ENCODE peak calls at places on chromosome 11, in ten cellular contexts. Y, T, M, B, J, P, Z, L, R and V are unnamed samples.
A peak's percentile ranks its signal among the peaks of the same experiment; 100 is the strongest.

GRCh38 chr11:83815736-83816135 is 529.6 kb upstream of the CCDC90B start:
- DNase-seq in Z (no peak), L (no peak), P (no peak), M (no peak), T (peak; percentile 3), B (no peak), R (no peak), J (no peak), Y (no peak), V (peak; percentile 9)

GRCh38 chr11:132977241-132977640 is 555.1 kb downstream of the OPCML start:
- DNase-seq in Y (no peak), R (no peak), Z (no peak), J (no peak), L (no peak), P (no peak), B (no peak), M (no peak), T (no peak), V (no peak)

GRCh38 chr11:94400839-94401772 is at the start of gene GPR83:
- DNase-seq in Z (peak; percentile 17), M (no peak), J (no peak), B (no peak), L (no peak), R (no peak), T (peak; percentile 24), P (no peak), Y (no peak), V (peak; percentile 18)

GRCh38 chr11:116930586-116930985 is 93.2 kb upstream of the APOA1 start:
- DNase-seq in Z (no peak), P (no peak), M (no peak), T (no peak), J (no peak), L (no peak), B (no peak), Y (no peak), R (no peak), V (no peak)

GRCh38 chr11:117570701-117571100 is 226.3 kb downstream of the DSCAML1 start:
- DNase-seq in Y (no peak), R (no peak), B (peak; percentile 64), Z (no peak), J (no peak), M (no peak), T (no peak), P (no peak), L (no peak), V (no peak)

GRCh38 chr11:44028401-44028800 is 19.4 kb upstream of the ACCSL start:
- DNase-seq in L (no peak), P (no peak), J (no peak), Z (no peak), Y (peak; percentile 47), T (no peak), R (no peak), M (no peak), B (no peak), V (no peak)

GRCh38 chr11:118887219-118887618 is 3.5 kb downstream of the CXCR5 start:
- DNase-seq in J (no peak), Y (no peak), M (no peak), B (no peak), R (no peak), Z (no peak), L (no peak), T (no peak), P (no peak), V (no peak)

GRCh38 chr11:121270286-121270685 is 22.3 kb upstream of the SC5D start:
- DNase-seq in M (no peak), P (no peak), R (no peak), L (no peak), Y (no peak), B (no peak), Z (no peak), T (no peak), J (no peak), V (no peak)

GRCh38 chr11:89421718-89422117 is 69.5 kb downstream of the NOX4 start:
- DNase-seq in L (no peak), R (no peak), B (no peak), T (no peak), J (no peak), Z (no peak), M (no peak), Y (no peak), P (no peak), V (no peak)

GRCh38 chr11:123233280-123233977 is 38.4 kb upstream of the CLMP start:
- DNase-seq in M (no peak), J (peak; percentile 54), Z (no peak), B (no peak), T (no peak), Y (no peak), R (no peak), L (no peak), P (no peak), V (no peak)

GRCh38 chr11:97948793-97949192 is 1072.0 kb upstream of the CNTN5 start:
- DNase-seq in B (no peak), M (no peak), T (no peak), Z (no peak), J (no peak), L (no peak), Y (no peak), R (no peak), P (no peak), V (no peak)

GRCh38 chr11:75103380-75104026 is 6.8 kb upstream of the OR2AT4 start:
- DNase-seq in Z (no peak), L (no peak), T (peak; percentile 68), Y (no peak), B (no peak), M (no peak), P (peak; percentile 73), R (peak; percentile 33), J (no peak), V (no peak)

GRCh38 chr11:119351232-119351631 is 4.7 kb upstream of the MFRP start:
- DNase-seq in Z (no peak), P (no peak), R (no peak), J (no peak), Y (no peak), M (no peak), L (no peak), T (no peak), B (no peak), V (no peak)

GRCh38 chr11:88555018-88555828 is 217.7 kb upstream of the CTSC start:
- DNase-seq in J (no peak), B (no peak), L (no peak), M (peak; percentile 6), Y (no peak), R (peak; percentile 91), P (peak; percentile 99), Z (no peak), T (peak; percentile 100), V (peak; percentile 99)

GRCh38 chr11:8055111-8055835 is 25.7 kb upstream of the TUB start:
- DNase-seq in R (no peak), J (no peak), M (no peak), Y (no peak), B (no peak), T (no peak), L (no peak), Z (no peak), P (no peak), V (no peak)

GRCh38 chr11:1140642-1141490 is 16.9 kb upstream of the MUC5AC start:
- DNase-seq in Z (peak; percentile 8), J (no peak), L (no peak), B (peak; percentile 21), T (no peak), M (no peak), R (no peak), P (no peak), Y (no peak), V (no peak)
- TF ChIP-seq CTCF in Z (no peak), J (no peak), L (no peak), B (no peak), T (no peak), M (no peak), R (no peak), P (no peak), Y (no peak), V (no peak)

DNA sequence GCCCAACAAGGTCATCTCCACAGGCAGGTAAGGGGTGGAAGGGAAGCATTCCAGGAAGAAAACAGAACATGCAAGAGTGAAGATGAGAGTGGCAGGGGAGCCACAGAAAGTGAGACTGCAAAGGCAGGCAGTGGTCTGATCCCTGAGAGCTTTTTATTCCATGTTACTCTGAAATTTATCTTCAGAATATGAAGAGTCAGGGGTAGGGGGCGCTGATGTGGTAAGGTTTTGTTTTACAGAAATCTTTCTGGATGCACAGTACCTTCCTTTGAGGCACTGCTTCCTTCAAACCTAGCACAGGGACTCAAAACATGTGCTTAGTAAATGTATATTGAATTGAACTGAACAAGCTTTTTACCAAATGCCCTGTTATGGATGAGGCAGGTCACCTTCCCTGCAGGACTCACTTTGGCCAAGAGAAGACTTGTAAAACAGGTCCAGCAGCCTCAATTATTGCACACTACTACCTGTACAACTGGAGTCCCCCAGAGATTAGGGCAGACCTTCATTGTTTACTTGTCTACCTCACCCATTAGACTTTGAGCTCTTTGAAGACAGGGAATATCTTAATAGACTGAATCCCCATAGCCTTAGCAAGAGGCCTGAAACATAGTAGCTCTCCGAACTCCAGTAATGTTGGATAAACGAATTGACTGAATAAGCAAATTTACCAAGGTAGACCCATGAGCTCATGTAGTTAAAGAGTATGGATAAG is 2.2 kb downstream of the PAK1 start:
- DNase-seq in J (no peak), B (no peak), R (no peak), P (no peak), M (peak; percentile 23), L (peak; percentile 70), T (no peak), Y (no peak), Z (peak; percentile 22), V (no peak)
- TF ChIP-seq CTCF in J (peak; percentile 29), B (peak; percentile 21), R (peak; percentile 11), P (peak; percentile 10), M (peak; percentile 7), L (peak; percentile 54), T (peak; percentile 12), Y (no peak), Z (peak; percentile 56), V (no peak)

GRCh38 chr11:20397281-20397680 is 9.8 kb downstream of the PRMT3 start:
- DNase-seq in M (peak; percentile 42), Z (no peak), B (no peak), T (peak; percentile 37), J (peak; percentile 37), R (peak; percentile 18), P (peak; percentile 16), L (peak; percentile 69), Y (no peak), V (peak; percentile 41)
- TF ChIP-seq CTCF in M (peak; percentile 48), Z (peak; percentile 66), B (peak; percentile 57), T (peak; percentile 65), J (peak; percentile 36), R (peak; percentile 70), P (peak; percentile 62), L (peak; percentile 54), Y (peak; percentile 41), V (peak; percentile 57)

GRCh38 chr11:126766425-126766824 is 234.1 kb downstream of the KIRREL3 start:
- DNase-seq in T (no peak), Y (no peak), J (no peak), L (peak; percentile 7), R (no peak), Z (no peak), B (no peak), P (no peak), M (no peak), V (no peak)
- TF ChIP-seq CTCF in T (no peak), Y (no peak), J (no peak), L (no peak), R (no peak), Z (no peak), B (no peak), P (no peak), M (no peak), V (no peak)

GRCh38 chr11:32884770-32885384 is 7.7 kb upstream of the QSER1 start:
- DNase-seq in T (no peak), Z (no peak), L (peak; percentile 47), Y (no peak), R (no peak), M (peak; percentile 4), P (no peak), J (no peak), B (no peak), V (peak; percentile 19)
- TF ChIP-seq CTCF in T (peak; percentile 49), Z (peak; percentile 62), L (peak; percentile 53), Y (peak; percentile 27), R (peak; percentile 65), M (peak; percentile 29), P (peak; percentile 43), J (peak; percentile 49), B (peak; percentile 12), V (peak; percentile 45)